ENCODE peak calls at places on chromosomes 4 and X, in four cellular contexts. R is activated CD8-positive, alpha-beta memory T cell treated with anti-CD3 and anti-CD28 coated beads for 48 hours; X is suprapubic skin; O is small intestine. P is an unnamed sample.

GRCh38 chr4:11469900-11470708 is 41.4 kb upstream of the HS3ST1 start:
- DNase-seq in R (no peak), X (no peak), O (no peak), P (no peak)

GRCh38 chr4:87545052-87545451 is 15.9 kb upstream of the SPARCL1 start:
- DNase-seq in R (no peak), X (no peak), O (no peak), P (no peak)

GRCh38 chrX:63282828-63283227 is 68.3 kb downstream of the SPIN4 start:
- DNase-seq in R (no peak), X (no peak), O (no peak), P (no peak)

GRCh38 chrX:93673056-93673868 is at the start of gene NAP1L3:
- DNase-seq in R (peak), X (peak), O (no peak), P (peak)

GRCh38 chr4:176498857-176499256 is 179.1 kb downstream of the SPCS3 start:
- DNase-seq in R (no peak), X (no peak), O (no peak), P (no peak)

GRCh38 chrX:72041901-72042859 is 89.5 kb downstream of the RTL5 start:
- DNase-seq in R (no peak), X (no peak), O (no peak), P (peak)

GRCh38 chrX:111133389-111133788 is 37.4 kb downstream of the PAK3 start:
- DNase-seq in R (no peak), X (no peak), O (no peak), P (no peak)

GRCh38 chr4:147617841-147618421 is 734 bp downstream of the TMEM184C start:
- DNase-seq in R (no peak), X (no peak), O (peak), P (no peak)

GRCh38 chr4:143728171-143728570 is 27.7 kb upstream of the FREM3 start:
- DNase-seq in R (no peak), X (no peak), O (no peak), P (no peak)

GRCh38 chrX:40092808-40093435 is 4.8 kb downstream of the BCOR start:
- DNase-seq in R (no peak), X (no peak), O (no peak), P (no peak)

GRCh38 chr4:113645771-113646455 is 115.6 kb downstream of the CAMK2D start:
- DNase-seq in R (no peak), X (no peak), O (peak), P (peak)

GRCh38 chrX:47297874-47298273 is 65.1 kb downstream of the USP11 start:
- DNase-seq in R (no peak), X (no peak), O (no peak), P (no peak)

GRCh38 chrX:1487401-1487800 is 34.7 kb upstream of the ASMTL start:
- DNase-seq in R (no peak), X (peak), O (no peak), P (no peak)

GRCh38 chr4:136687596-136687995 is 844.7 kb downstream of the PCDH18 start:
- DNase-seq in R (no peak), X (no peak), O (no peak), P (no peak)